ENCODE peak calls at places on chromosomes 11 and 22, in nine cellular contexts. O is NCI-H1105 treated with DMSO at 0.1 percent for 48 hours; N is fibroblast of the conjunctiva; G is C1 segment of cervical spinal cord; V is activated T-cell treated with anti-CD3 and anti-CD28 coated beads, Interleukin-2, amount 50 U/mL, for 24 hours; B is WTC11; A is sciatic nerve; U is memory B cell; K is SHP77. L is an unnamed sample.

GRCh38 chr22:20436309-20437252 is 1.0 kb downstream of the SCARF2 start:
- DNase-seq in O (no peak), N (no peak), G (no peak), V (peak), B (peak), A (peak), U (peak), K (no peak), L (no peak)

GRCh38 chr11:14858404-14858803 is 33.6 kb downstream of the CYP2R1 start:
- DNase-seq in O (no peak), N (no peak), G (no peak), V (no peak), B (no peak), A (no peak), U (no peak), K (no peak), L (no peak)

GRCh38 chr11:128021304-128022006 is 565.9 kb downstream of the ETS1 start:
- DNase-seq in O (peak), N (no peak), G (no peak), V (no peak), B (peak), A (no peak), U (no peak), K (no peak), L (no peak)

GRCh38 chr22:20021196-20022181 is 579 bp downstream of the TANGO2 start:
- DNase-seq in O (no peak), N (no peak), G (peak), V (no peak), B (no peak), A (peak), U (no peak), K (peak), L (no peak)

GRCh38 chr11:93396356-93396755 is 65.8 kb downstream of the DEUP1 start:
- DNase-seq in O (no peak), N (no peak), G (no peak), V (no peak), B (no peak), A (no peak), U (no peak), K (no peak), L (no peak)

GRCh38 chr22:39967996-39968968 is 8.1 kb downstream of the TMA7B start:
- DNase-seq in O (no peak), N (no peak), G (no peak), V (no peak), B (no peak), A (no peak), U (no peak), K (no peak), L (no peak)

GRCh38 chr22:19886605-19887250 is 32.1 kb upstream of the GNB1L start:
- DNase-seq in O (no peak), N (no peak), G (no peak), V (peak), B (peak), A (peak), U (no peak), K (no peak), L (no peak)

GRCh38 chr22:39174498-39175120 is 22.1 kb upstream of the CBX7 start:
- DNase-seq in O (no peak), N (peak), G (no peak), V (peak), B (peak), A (peak), U (peak), K (peak), L (no peak)

GRCh38 chr22:41343300-41343699 is 38.4 kb upstream of the TEF start:
- DNase-seq in O (no peak), N (no peak), G (no peak), V (no peak), B (no peak), A (no peak), U (no peak), K (no peak), L (no peak)

GRCh38 chr11:69356703-69357457 is 62.9 kb downstream of the MYEOV start:
- DNase-seq in O (no peak), N (no peak), G (no peak), V (peak), B (no peak), A (peak), U (no peak), K (no peak), L (no peak)

GRCh38 chr11:118304227-118304808 is at the start of gene CD3E:
- DNase-seq in O (no peak), N (no peak), G (no peak), V (peak), B (no peak), A (no peak), U (no peak), K (no peak), L (no peak)

GRCh38 chr22:24521791-24522245 is 26.7 kb downstream of the UPB1 start:
- DNase-seq in O (peak), N (peak), G (no peak), V (no peak), B (peak), A (no peak), U (no peak), K (peak), L (peak)

GRCh38 chr22:41003041-41003440 is 51.9 kb downstream of the RBX1 start:
- DNase-seq in O (no peak), N (no peak), G (no peak), V (no peak), B (no peak), A (no peak), U (no peak), K (no peak), L (no peak)

GRCh38 chr11:119340335-119341221 is at the start of gene C1QTNF5:
- DNase-seq in O (no peak), N (no peak), G (peak), V (no peak), B (peak), A (peak), U (no peak), K (no peak), L (no peak)

GRCh38 chr11:70763606-70764005 is 365.3 kb downstream of the CTTN start:
- DNase-seq in O (no peak), N (no peak), G (no peak), V (no peak), B (no peak), A (no peak), U (no peak), K (no peak), L (no peak)

GRCh38 chr11:10454902-10455631 is at the start of gene AMPD3:
- DNase-seq in O (peak), N (peak), G (peak), V (no peak), B (no peak), A (no peak), U (no peak), K (peak), L (peak)

GRCh38 chr11:9777525-9777924 is 113.6 kb downstream of the SWAP70 start:
- DNase-seq in O (no peak), N (no peak), G (no peak), V (no peak), B (no peak), A (no peak), U (no peak), K (no peak), L (no peak)

GRCh38 chr11:33867996-33868645 is 23.8 kb downstream of the LMO2 start:
- DNase-seq in O (no peak), N (no peak), G (no peak), V (no peak), B (no peak), A (no peak), U (no peak), K (no peak), L (no peak)

GRCh38 chr22:36611241-36611976 is 82.4 kb upstream of the EIF3D start:
- DNase-seq in O (no peak), N (no peak), G (no peak), V (no peak), B (no peak), A (peak), U (no peak), K (no peak), L (no peak)

GRCh38 chr11:73196576-73196975 is 21.5 kb upstream of the P2RY2 start:
- DNase-seq in O (no peak), N (no peak), G (no peak), V (no peak), B (peak), A (no peak), U (no peak), K (no peak), L (no peak)

GRCh38 chr11:66068154-66068821 is 1.8 kb upstream of the PACS1 start:
- DNase-seq in O (peak), N (peak), G (no peak), V (peak), B (peak), A (peak), U (peak), K (peak), L (peak)

GRCh38 chr11:61429346-61429690 is 457 bp downstream of the CPSF7 start:
- DNase-seq in O (peak), N (peak), G (no peak), V (peak), B (peak), A (peak), U (no peak), K (peak), L (peak)

GRCh38 chr11:118126082-118126838 is 26.4 kb downstream of the SCN4B start:
- DNase-seq in O (no peak), N (no peak), G (no peak), V (no peak), B (no peak), A (peak), U (no peak), K (peak), L (no peak)

GRCh38 chr11:78577495-78577894 is 2.8 kb upstream of the NARS2 start:
- DNase-seq in O (no peak), N (no peak), G (no peak), V (no peak), B (no peak), A (no peak), U (no peak), K (no peak), L (no peak)

GRCh38 chr22:37192232-37192631 is 4.2 kb upstream of the C1QTNF6 start:
- DNase-seq in O (no peak), N (no peak), G (no peak), V (no peak), B (no peak), A (no peak), U (no peak), K (no peak), L (no peak)

GRCh38 chr11:122305018-122305417 is 189.0 kb upstream of the BLID start:
- DNase-seq in O (no peak), N (no peak), G (no peak), V (no peak), B (no peak), A (no peak), U (no peak), K (no peak), L (no peak)

GRCh38 chr22:19043111-19044085 is 78.8 kb downstream of the DGCR2 start:
- DNase-seq in O (no peak), N (no peak), G (no peak), V (peak), B (no peak), A (peak), U (no peak), K (no peak), L (no peak)

GRCh38 chr11:74926304-74927030 is 22.4 kb downstream of the XRRA1 start:
- DNase-seq in O (no peak), N (no peak), G (no peak), V (no peak), B (no peak), A (no peak), U (no peak), K (no peak), L (no peak)

GRCh38 chr11:111913997-111914396 is 1.5 kb downstream of the HSPB2 start:
- DNase-seq in O (no peak), N (no peak), G (peak), V (no peak), B (no peak), A (peak), U (no peak), K (peak), L (no peak)

GRCh38 chr11:63535734-63536133 is 874 bp upstream of the PLAAT4 start:
- DNase-seq in O (no peak), N (no peak), G (no peak), V (no peak), B (no peak), A (no peak), U (no peak), K (no peak), L (no peak)

GRCh38 chr11:76674517-76675400 is 4.2 kb upstream of the LRRC32 start:
- DNase-seq in O (no peak), N (no peak), G (no peak), V (no peak), B (peak), A (no peak), U (no peak), K (no peak), L (no peak)

GRCh38 chr11:62708423-62709261 is 1.2 kb downstream of the GNG3 start:
- DNase-seq in O (peak), N (no peak), G (no peak), V (peak), B (peak), A (no peak), U (peak), K (peak), L (no peak)

GRCh38 chr22:37681556-37682049 is 4.5 kb upstream of the NOL12 start:
- DNase-seq in O (peak), N (peak), G (no peak), V (peak), B (peak), A (peak), U (peak), K (peak), L (peak)

GRCh38 chr22:27624705-27625104 is 176.9 kb downstream of the MN1 start:
- DNase-seq in O (no peak), N (no peak), G (no peak), V (no peak), B (no peak), A (no peak), U (no peak), K (no peak), L (no peak)

GRCh38 chr11:74347381-74347780 is 35.9 kb upstream of the P4HA3 start:
- DNase-seq in O (no peak), N (no peak), G (no peak), V (no peak), B (no peak), A (no peak), U (no peak), K (peak), L (no peak)

L was measured in NCI-H1694 treated with DMSO at 0.1 percent for 48 hours.